ENCODE peak calls at places on chromosomes 6 and 20, in six cellular contexts. X is spleen; C is CD8-positive, alpha-beta T cell; F is effector memory CD4-positive, alpha-beta T cell; G is H7; U is naive thymus-derived CD4-positive, alpha-beta T cell. T is an unnamed sample.

GRCh38 chr6:151807513-151808330 is at the start of gene ESR1:
- DNase-seq in F (no peak), G (peak; percentile 85), U (no peak), C (no peak), X (peak; percentile 76), T (peak; percentile 76)

GRCh38 chr6:8137529-8137939 is 35.2 kb upstream of the EEF1E1 start:
- DNase-seq in U (no peak), F (no peak), X (no peak), G (no peak), C (no peak), T (no peak)

GRCh38 chr6:55276745-55277627 is 50.3 kb upstream of the GFRAL start:
- DNase-seq in C (no peak), U (no peak), G (no peak), X (no peak), F (no peak), T (peak; percentile 74)

GRCh38 chr20:5135363-5136012 is 8.7 kb downstream of the CDS2 start:
- DNase-seq in F (no peak), C (no peak), U (no peak), G (no peak), X (no peak), T (no peak)

GRCh38 chr20:46568570-46569129 is 18.2 kb upstream of the OCSTAMP start:
- DNase-seq in G (peak; percentile 42), F (no peak), C (no peak), U (no peak), X (peak; percentile 80), T (peak; percentile 68)

GRCh38 chr6:11094411-11094851 is 797 bp downstream of the SMIM13 start:
- DNase-seq in G (peak; percentile 75), C (peak; percentile 33), U (peak; percentile 39), F (peak; percentile 17), X (peak; percentile 88), T (peak; percentile 49)

GRCh38 chr20:5205348-5206210 is 78.8 kb downstream of the CDS2 start:
- DNase-seq in X (peak; percentile 90), F (peak; percentile 17), U (peak; percentile 60), G (peak; percentile 84), C (peak; percentile 70), T (peak; percentile 72)

GRCh38 chr6:33248932-33249731 is 22.5 kb downstream of the VPS52 start:
- DNase-seq in C (peak; percentile 95), F (peak; percentile 94), G (peak; percentile 94), X (peak; percentile 98), U (peak; percentile 96), T (peak; percentile 99)

GRCh38 chr20:58634121-58634817 is 16.8 kb upstream of the STX16 start:
- DNase-seq in G (no peak), U (peak; percentile 21), F (no peak), C (peak; percentile 25), X (peak; percentile 45), T (peak; percentile 88)

GRCh38 chr20:17556842-17557674 is 12.8 kb upstream of the DSTN start:
- DNase-seq in G (peak; percentile 34), F (no peak), C (no peak), U (no peak), X (no peak), T (peak; percentile 47)

GRCh38 chr6:141105481-141105880 is 1027.2 kb upstream of the GJE1 start:
- DNase-seq in U (no peak), X (no peak), F (no peak), C (no peak), G (peak; percentile 5), T (peak; percentile 14)

GRCh38 chr6:17268114-17268513 is 13.0 kb upstream of the RBM24 start:
- DNase-seq in X (no peak), C (no peak), G (no peak), F (no peak), U (no peak), T (no peak)

GRCh38 chr6:143513410-143513809 is 1.9 kb upstream of the FUCA2 start:
- DNase-seq in G (peak; percentile 82), U (no peak), F (peak; percentile 17), X (peak; percentile 79), C (peak; percentile 22), T (no peak)

GRCh38 chr20:23022849-23023248 is 12.3 kb upstream of the SSTR4 start:
- DNase-seq in U (no peak), G (no peak), X (no peak), F (no peak), C (no peak), T (no peak)

GRCh38 chr6:45483021-45483420 is 105.3 kb upstream of the SUPT3H start:
- DNase-seq in X (no peak), F (no peak), U (no peak), C (no peak), G (no peak), T (peak; percentile 99)

GRCh38 chr6:27871919-27872633 is 40.1 kb downstream of the OR2B2 start:
- DNase-seq in U (peak; percentile 91), C (peak; percentile 82), F (peak; percentile 73), X (peak; percentile 94), G (peak; percentile 93), T (peak; percentile 95)

GRCh38 chr6:105675715-105676397 is 273.0 kb upstream of the PREP start:
- DNase-seq in F (no peak), U (no peak), G (peak; percentile 14), X (no peak), C (no peak), T (peak; percentile 91)

GRCh38 chr6:13428528-13429405 is 58.6 kb downstream of the GFOD1 start:
- DNase-seq in U (no peak), X (peak; percentile 75), C (no peak), G (peak; percentile 47), F (no peak), T (no peak)

GRCh38 chr6:44261581-44261980 is 3.8 kb downstream of the NFKBIE start:
- DNase-seq in G (no peak), F (no peak), U (no peak), C (no peak), X (peak; percentile 78), T (no peak)

GRCh38 chr6:33201147-33201545 is 479 bp downstream of the SLC39A7 start:
- DNase-seq in C (no peak), G (no peak), U (no peak), F (no peak), X (peak; percentile 89), T (no peak)

DNA sequence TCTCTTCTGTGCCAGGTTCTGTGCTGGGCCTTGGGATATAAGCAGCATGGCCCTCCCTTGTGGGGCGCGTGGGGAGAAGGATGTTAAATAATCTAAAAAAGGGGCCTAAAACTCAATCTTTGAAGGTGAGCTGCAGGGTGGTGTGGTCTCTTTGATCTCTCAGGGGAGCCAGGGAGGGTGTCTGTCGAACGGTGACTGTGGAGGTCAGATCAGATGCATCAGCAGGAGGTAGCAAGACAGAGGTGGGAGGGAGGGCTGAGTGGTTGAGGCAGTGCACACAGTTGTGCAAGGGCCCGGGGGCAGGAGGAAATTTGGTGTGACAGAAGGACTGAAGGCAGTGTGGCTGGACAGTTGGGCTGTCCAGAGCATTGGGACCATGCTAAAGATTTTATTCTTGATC is 287.3 kb downstream of the BMP7 start:
- DNase-seq in C (no peak), F (no peak), X (no peak), U (no peak), G (no peak), T (no peak)
- H3K4me3 ChIP-seq in C (no peak overlapping the region), F (no peak overlapping the region), X (no peak overlapping the region), U (no peak overlapping the region), G (no peak overlapping the region), T (no peak overlapping the region)

DNA sequence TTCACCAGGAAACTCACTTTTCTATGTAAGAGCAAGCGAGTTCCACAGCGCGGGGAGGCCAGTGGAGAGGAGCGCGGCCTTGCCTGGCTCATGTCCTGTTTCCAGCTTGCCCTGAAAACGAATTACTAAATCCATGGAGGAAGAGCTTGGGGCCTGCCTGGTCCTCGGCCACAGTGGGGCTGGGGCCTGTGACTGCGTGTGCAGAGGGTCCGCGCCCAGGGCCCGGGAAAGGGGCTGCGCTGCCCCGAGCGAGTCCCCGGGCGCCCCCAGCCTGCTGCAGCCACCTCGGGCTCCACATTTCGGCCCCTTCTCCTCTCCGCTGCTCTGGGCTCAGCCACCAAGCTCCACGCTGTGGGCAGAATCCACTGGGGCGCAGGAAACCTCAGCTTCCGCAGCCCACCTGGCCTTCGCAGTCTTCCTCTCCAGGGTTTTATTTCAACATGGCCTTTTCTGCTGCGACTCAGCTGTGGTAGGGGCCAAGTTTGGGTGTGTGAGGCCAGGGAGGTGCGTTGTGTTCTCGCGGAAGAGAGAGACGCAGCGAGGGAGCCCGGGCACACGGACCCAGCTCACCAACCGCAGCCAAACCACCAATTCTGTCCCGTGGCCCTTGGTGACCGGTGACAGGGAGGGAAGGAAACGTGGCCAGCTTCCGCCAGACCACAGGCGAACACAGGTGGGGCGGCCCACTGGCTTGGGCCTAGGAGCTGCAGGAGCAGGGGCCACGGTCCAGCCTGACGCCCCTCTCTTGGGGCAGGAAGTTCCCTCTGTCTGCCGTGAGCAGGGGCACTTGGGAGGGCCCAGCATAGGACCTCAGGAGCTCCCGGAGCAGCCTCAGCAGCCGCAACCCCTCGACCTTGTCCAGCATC is 211.4 kb downstream of the ERMARD start:
- DNase-seq in U (no peak), C (no peak), G (peak; percentile 66), F (no peak), X (peak; percentile 71), T (no peak)
- H3K4me3 ChIP-seq in U (peak overlapping the region; percentile 27), C (peak overlapping the region; percentile 44), G (no peak overlapping the region), F (no peak overlapping the region), X (no peak overlapping the region), T (no peak overlapping the region)

GRCh38 chr20:32752021-32752457 is 8.8 kb upstream of the COMMD7 start:
- DNase-seq in U (no peak), C (no peak), G (no peak), X (no peak), F (no peak), T (no peak)
- H3K4me3 ChIP-seq in U (no peak overlapping the region), C (no peak overlapping the region), G (no peak overlapping the region), X (no peak overlapping the region), F (no peak overlapping the region), T (no peak overlapping the region)

GRCh38 chr6:21808045-21808470 is 214.5 kb downstream of the SOX4 start:
- DNase-seq in G (no peak), F (no peak), X (no peak), C (no peak), U (no peak), T (peak; percentile 86)
- H3K4me3 ChIP-seq in G (no peak overlapping the region), F (no peak overlapping the region), X (no peak overlapping the region), C (no peak overlapping the region), U (no peak overlapping the region), T (no peak overlapping the region)

GRCh38 chr20:35319206-35320197 is 27.3 kb upstream of the FAM83C start:
- DNase-seq in C (no peak), U (no peak), X (no peak), F (no peak), G (no peak), T (peak; percentile 67)
- H3K4me3 ChIP-seq in C (no peak overlapping the region), U (no peak overlapping the region), X (no peak overlapping the region), F (no peak overlapping the region), G (no peak overlapping the region), T (no peak overlapping the region)

GRCh38 chr20:43752561-43753301 is 25.9 kb upstream of the GTSF1L start:
- DNase-seq in U (no peak), F (no peak), X (peak; percentile 88), G (no peak), C (no peak), T (peak; percentile 90)
- H3K4me3 ChIP-seq in U (no peak overlapping the region), F (no peak overlapping the region), X (no peak overlapping the region), G (no peak overlapping the region), C (no peak overlapping the region), T (no peak overlapping the region)

GRCh38 chr6:30683137-30683979 is 3.1 kb downstream of the PPP1R18 start:
- DNase-seq in U (no peak), X (peak; percentile 83), G (peak; percentile 64), F (no peak), C (no peak), T (no peak)
- H3K4me3 ChIP-seq in U (peak overlapping the region; percentile 98), X (peak overlapping the region; percentile 96), G (peak overlapping the region; percentile 45), F (peak overlapping the region; percentile 99), C (peak overlapping the region; percentile 86), T (peak overlapping the region; percentile 92)

GRCh38 chr6:36024154-36024760 is at the start of gene SLC26A8:
- DNase-seq in F (no peak), C (no peak), G (peak; percentile 76), X (peak; percentile 79), U (no peak), T (no peak)
- H3K4me3 ChIP-seq in F (no peak within 1 kb of the TSS), C (no peak within 1 kb of the TSS), G (peak within 1 kb of the TSS; percentile 40), X (no peak within 1 kb of the TSS), U (no peak within 1 kb of the TSS), T (no peak within 1 kb of the TSS)